ENCODE peak calls at places on chromosomes 3 and 15, in nine cellular contexts. P, W, O, F, C, D, N, R and I are unnamed samples.

GRCh38 chr15:41482070-41482469 is 11.6 kb upstream of the ITPKA start:
- DNase-seq in P (no peak), W (no peak), O (no peak), F (no peak), C (no peak), D (no peak), N (no peak), R (no peak), I (no peak)

GRCh38 chr3:189455796-189456195 is 175.4 kb upstream of the TP63 start:
- DNase-seq in P (no peak), W (no peak), O (no peak), F (no peak), C (no peak), D (no peak), N (no peak), R (no peak), I (no peak)

GRCh38 chr3:132352556-132353143 is 35.4 kb downstream of the ACP3 start:
- DNase-seq in P (peak), W (peak), O (no peak), F (peak), C (no peak), D (peak), N (peak), R (peak), I (peak)

GRCh38 chr15:48052871-48053383 is 67.9 kb upstream of the SLC24A5 start:
- DNase-seq in P (no peak), W (no peak), O (no peak), F (no peak), C (no peak), D (no peak), N (no peak), R (no peak), I (no peak)

GRCh38 chr15:75620043-75620775 is 5.3 kb downstream of the SNUPN start:
- DNase-seq in P (no peak), W (no peak), O (no peak), F (no peak), C (no peak), D (no peak), N (no peak), R (no peak), I (no peak)

GRCh38 chr3:187014417-187014864 is 84.1 kb downstream of the ST6GAL1 start:
- DNase-seq in P (no peak), W (no peak), O (no peak), F (no peak), C (no peak), D (no peak), N (no peak), R (no peak), I (no peak)

GRCh38 chr3:197926418-197926817 is 23.6 kb upstream of the RPL35A start:
- DNase-seq in P (peak), W (no peak), O (no peak), F (no peak), C (no peak), D (no peak), N (no peak), R (peak), I (no peak)

GRCh38 chr15:74541494-74542191 is 623 bp downstream of the ARID3B start:
- DNase-seq in P (peak), W (peak), O (peak), F (peak), C (peak), D (peak), N (peak), R (no peak), I (peak)

GRCh38 chr15:58588096-58588495 is 156.3 kb downstream of the LIPC start:
- DNase-seq in P (peak), W (no peak), O (no peak), F (no peak), C (no peak), D (no peak), N (no peak), R (no peak), I (no peak)

GRCh38 chr15:77724649-77725048 is 91.9 kb upstream of the LINGO1 start:
- DNase-seq in P (no peak), W (no peak), O (no peak), F (no peak), C (no peak), D (no peak), N (no peak), R (no peak), I (no peak)

GRCh38 chr3:72418856-72419255 is 429.4 kb downstream of the SHQ1 start:
- DNase-seq in P (peak), W (no peak), O (no peak), F (no peak), C (no peak), D (no peak), N (no peak), R (no peak), I (no peak)

GRCh38 chr3:107284570-107284969 is 92.7 kb upstream of the CCDC54 start:
- DNase-seq in P (no peak), W (no peak), O (no peak), F (no peak), C (no peak), D (no peak), N (no peak), R (no peak), I (no peak)

GRCh38 chr15:85282504-85283115 is 97.8 kb upstream of the AKAP13 start:
- DNase-seq in P (no peak), W (no peak), O (no peak), F (no peak), C (no peak), D (no peak), N (no peak), R (no peak), I (no peak)

GRCh38 chr3:124809039-124809438 is 78.1 kb downstream of the ITGB5 start:
- DNase-seq in P (no peak), W (no peak), O (no peak), F (no peak), C (no peak), D (no peak), N (no peak), R (no peak), I (no peak)

GRCh38 chr15:63160638-63161037 is 3.4 kb upstream of the RPS27L start:
- DNase-seq in P (no peak), W (no peak), O (no peak), F (no peak), C (no peak), D (no peak), N (no peak), R (no peak), I (no peak)

GRCh38 chr3:13070622-13071021 is 2.6 kb downstream of the IQSEC1 start:
- DNase-seq in P (no peak), W (no peak), O (no peak), F (no peak), C (no peak), D (no peak), N (no peak), R (no peak), I (no peak)

GRCh38 chr3:85835857-85836470 is 877.2 kb downstream of the CADM2 start:
- DNase-seq in P (no peak), W (no peak), O (no peak), F (no peak), C (no peak), D (no peak), N (no peak), R (no peak), I (no peak)

GRCh38 chr3:190458040-190458439 is 8.3 kb upstream of the TMEM207 start:
- DNase-seq in P (peak), W (no peak), O (no peak), F (no peak), C (no peak), D (no peak), N (no peak), R (no peak), I (no peak)

GRCh38 chr15:36161781-36162212 is 417.6 kb upstream of the CDIN1 start:
- DNase-seq in P (peak), W (no peak), O (no peak), F (no peak), C (no peak), D (no peak), N (no peak), R (no peak), I (no peak)

GRCh38 chr3:60095511-60095910 is 1045.7 kb upstream of the CFAP20DC start:
- DNase-seq in P (no peak), W (no peak), O (no peak), F (no peak), C (no peak), D (no peak), N (no peak), R (no peak), I (no peak)

GRCh38 chr15:70892002-70892911 is at the start of the genes LRRC49 and THAP10:
- DNase-seq in P (peak), W (no peak), O (peak), F (peak), C (peak), D (peak), N (peak), R (peak), I (no peak)

GRCh38 chr15:39629376-39629775 is 48.5 kb downstream of the THBS1 start:
- DNase-seq in P (no peak), W (peak), O (no peak), F (peak), C (no peak), D (peak), N (peak), R (no peak), I (peak)

GRCh38 chr3:83928903-83929302 is 1029.9 kb upstream of the CADM2 start:
- DNase-seq in P (no peak), W (no peak), O (no peak), F (no peak), C (no peak), D (no peak), N (no peak), R (no peak), I (no peak)

GRCh38 chr3:32685604-32686185 is 707 bp downstream of the CNOT10 start:
- DNase-seq in P (no peak), W (no peak), O (no peak), F (peak), C (no peak), D (no peak), N (no peak), R (no peak), I (no peak)

GRCh38 chr3:134018850-134019249 is 10.9 kb downstream of the SLCO2A1 start:
- DNase-seq in P (no peak), W (no peak), O (no peak), F (no peak), C (no peak), D (no peak), N (no peak), R (no peak), I (no peak)

GRCh38 chr3:195263193-195263924 is 7.6 kb downstream of the XXYLT1 start:
- DNase-seq in P (no peak), W (no peak), O (no peak), F (no peak), C (no peak), D (no peak), N (no peak), R (no peak), I (no peak)

GRCh38 chr15:53130943-53131342 is 340.8 kb upstream of the ONECUT1 start:
- DNase-seq in P (no peak), W (no peak), O (no peak), F (no peak), C (no peak), D (no peak), N (no peak), R (no peak), I (no peak)

GRCh38 chr3:118808743-118809142 is 225.9 kb downstream of the IGSF11 start:
- DNase-seq in P (peak), W (no peak), O (no peak), F (peak), C (no peak), D (no peak), N (no peak), R (no peak), I (no peak)

GRCh38 chr3:139199421-139200010 is 144.3 kb upstream of the MRPS22 start:
- DNase-seq in P (no peak), W (no peak), O (no peak), F (peak), C (no peak), D (no peak), N (no peak), R (no peak), I (no peak)

GRCh38 chr3:132225664-132226063 is 91.5 kb upstream of the ACP3 start:
- DNase-seq in P (no peak), W (no peak), O (no peak), F (no peak), C (no peak), D (no peak), N (no peak), R (no peak), I (no peak)

GRCh38 chr3:47420044-47420430 is 39.2 kb downstream of the PTPN23 start:
- DNase-seq in P (no peak), W (no peak), O (no peak), F (no peak), C (no peak), D (no peak), N (no peak), R (no peak), I (no peak)

GRCh38 chr3:145015243-145015642 is 1043.6 kb downstream of the DIPK2A start:
- DNase-seq in P (no peak), W (no peak), O (no peak), F (no peak), C (no peak), D (no peak), N (no peak), R (no peak), I (peak)

GRCh38 chr3:129058441-129059194 is 2.0 kb upstream of the GP9 start:
- DNase-seq in P (peak), W (peak), O (no peak), F (peak), C (no peak), D (no peak), N (peak), R (no peak), I (no peak)

GRCh38 chr3:134903840-134904239 is 108.8 kb downstream of the EPHB1 start:
- DNase-seq in P (no peak), W (no peak), O (no peak), F (no peak), C (no peak), D (no peak), N (no peak), R (no peak), I (no peak)

GRCh38 chr3:127820871-127821853 is 1.2 kb downstream of the MGLL start:
- DNase-seq in P (no peak), W (no peak), O (peak), F (peak), C (no peak), D (no peak), N (no peak), R (no peak), I (no peak)

GRCh38 chr3:127822166-127822835 is at the start of gene MGLL:
- DNase-seq in P (peak), W (no peak), O (peak), F (no peak), C (no peak), D (no peak), N (no peak), R (no peak), I (no peak)

GRCh38 chr3:127819086-127819485 is 3.2 kb downstream of the MGLL start:
- DNase-seq in P (no peak), W (no peak), O (no peak), F (no peak), C (no peak), D (no peak), N (no peak), R (no peak), I (no peak)

GRCh38 chr3:127819656-127820055 is 2.7 kb downstream of the MGLL start:
- DNase-seq in P (no peak), W (no peak), O (no peak), F (no peak), C (no peak), D (no peak), N (no peak), R (no peak), I (no peak)

GRCh38 chr3:127820221-127820870 is 2.0 kb downstream of the MGLL start:
- DNase-seq in P (peak), W (no peak), O (peak), F (peak), C (no peak), D (no peak), N (no peak), R (no peak), I (no peak)
- H3K4me3 ChIP-seq in P (no peak), W (no peak), O (peak), F (peak), C (peak), D (no peak), N (no peak), R (no peak), I (no peak)

GRCh38 chr3:31544634-31545033 is 11.9 kb downstream of the STT3B start:
- DNase-seq in P (no peak), W (no peak), O (peak), F (no peak), C (no peak), D (no peak), N (no peak), R (no peak), I (no peak)
- H3K4me3 ChIP-seq in P (no peak), W (no peak), O (peak), F (no peak), C (no peak), D (no peak), N (no peak), R (no peak), I (no peak)

GRCh38 chr15:60392601-60392985 is 5.2 kb downstream of the ANXA2 start:
- DNase-seq in P (peak), W (no peak), O (no peak), F (peak), C (no peak), D (peak), N (peak), R (no peak), I (no peak)

GRCh38 chr15:60390931-60391501 is 6.8 kb downstream of the ANXA2 start:
- DNase-seq in P (peak), W (no peak), O (no peak), F (no peak), C (peak), D (no peak), N (no peak), R (no peak), I (no peak)

GRCh38 chr15:60392986-60393811 is 4.6 kb downstream of the ANXA2 start:
- DNase-seq in P (no peak), W (no peak), O (no peak), F (no peak), C (peak), D (no peak), N (no peak), R (no peak), I (no peak)

GRCh38 chr15:60390231-60390630 is 7.6 kb downstream of the ANXA2 start:
- DNase-seq in P (no peak), W (no peak), O (no peak), F (no peak), C (no peak), D (no peak), N (no peak), R (no peak), I (no peak)

DNA sequence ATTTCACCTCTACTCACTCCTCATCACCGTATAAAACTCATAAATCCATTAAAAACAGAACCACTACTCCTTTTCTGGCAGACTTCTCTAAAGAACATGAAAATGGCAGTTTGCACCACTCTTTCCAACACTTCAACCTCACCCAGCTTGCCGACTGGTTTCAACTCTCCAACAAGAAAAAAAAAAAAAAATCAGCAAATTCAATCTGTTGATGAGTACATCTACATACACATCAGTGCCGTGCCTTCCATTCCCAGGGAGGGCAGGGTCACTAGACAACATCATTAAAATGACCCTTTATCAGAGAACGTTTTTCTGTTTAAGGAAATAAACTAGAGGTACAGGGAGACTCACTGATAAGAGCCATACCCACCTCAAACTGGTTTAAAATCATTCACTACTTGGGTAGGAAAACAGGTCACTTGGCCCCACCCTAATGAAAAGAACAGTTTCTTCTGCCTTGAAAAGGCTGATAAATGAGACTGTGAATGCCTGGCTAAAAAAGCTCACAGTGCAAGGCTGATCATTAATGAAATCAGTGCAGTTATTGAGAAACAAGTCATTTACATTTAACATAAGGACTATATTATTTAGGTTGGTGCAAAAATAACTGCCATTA is 6.0 kb downstream of the ANXA2 start:
- DNase-seq in P (no peak), W (no peak), O (no peak), F (no peak), C (no peak), D (no peak), N (no peak), R (no peak), I (no peak)
- H3K4me3 ChIP-seq in P (no peak), W (no peak), O (no peak), F (no peak), C (peak), D (peak), N (no peak), R (no peak), I (no peak)

GRCh38 chr3:127915115-127915936 is at the start of gene KBTBD12:
- DNase-seq in P (peak), W (no peak), O (peak), F (no peak), C (no peak), D (no peak), N (no peak), R (no peak), I (no peak)
- H3K4me3 ChIP-seq in P (peak), W (no peak), O (peak), F (peak), C (peak), D (no peak), N (no peak), R (peak), I (no peak)

DNA sequence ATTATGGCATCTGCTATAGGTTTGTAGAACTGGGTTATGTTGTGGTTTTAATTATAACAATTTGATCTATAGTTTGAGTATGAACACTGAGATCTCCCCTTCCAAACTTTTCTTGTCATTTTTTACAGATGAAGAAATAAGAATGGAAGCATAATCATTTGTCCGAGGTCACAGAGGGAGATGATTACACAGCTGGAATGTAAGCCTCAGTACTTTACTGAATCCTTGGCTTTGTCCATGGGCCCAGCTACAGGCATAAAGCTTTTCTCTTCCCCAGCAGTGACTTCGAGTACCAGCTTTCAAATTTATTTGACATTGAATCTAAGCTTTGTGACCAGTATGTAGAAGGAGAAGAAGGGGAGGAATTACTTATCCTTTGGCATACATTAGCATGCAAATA is 80.8 kb upstream of the DCBLD2 start:
- DNase-seq in P (no peak), W (no peak), O (no peak), F (no peak), C (no peak), D (no peak), N (no peak), R (no peak), I (no peak)
- H3K4me3 ChIP-seq in P (no peak), W (no peak), O (no peak), F (no peak), C (no peak), D (no peak), N (no peak), R (no peak), I (no peak)

DNA sequence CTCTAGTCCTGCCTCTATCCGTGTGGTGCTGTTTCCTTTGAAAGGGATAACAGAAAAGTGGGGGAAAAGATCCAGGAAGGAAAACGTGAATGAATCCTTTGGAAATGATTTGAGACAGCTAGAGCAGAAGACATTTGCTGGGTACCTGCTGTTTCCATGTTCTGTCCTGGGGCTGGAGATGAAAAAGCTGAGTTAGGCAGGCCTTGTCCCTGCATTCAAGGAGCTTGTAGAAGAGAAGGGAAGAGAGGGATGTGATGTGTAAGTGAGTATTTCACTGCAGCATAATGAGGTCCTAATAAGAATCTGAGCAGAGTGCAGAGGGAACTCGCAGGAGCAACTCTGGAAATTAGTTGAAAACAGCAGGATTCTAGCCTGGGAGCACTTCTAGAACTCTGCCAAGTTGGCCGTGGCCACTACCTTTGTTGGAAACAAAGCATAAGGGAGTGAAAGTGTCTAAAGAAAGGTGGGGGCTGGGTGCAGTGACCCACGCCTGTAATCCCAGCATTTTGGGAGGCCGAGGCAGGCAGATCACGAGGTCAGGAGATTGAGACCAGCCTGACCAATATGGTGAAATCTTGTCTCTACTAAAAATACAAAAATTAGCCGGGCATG is 13.8 kb upstream of the SEMA4B start:
- DNase-seq in P (no peak), W (no peak), O (no peak), F (no peak), C (no peak), D (no peak), N (no peak), R (no peak), I (no peak)
- H3K4me3 ChIP-seq in P (no peak), W (no peak), O (no peak), F (no peak), C (no peak), D (no peak), N (no peak), R (no peak), I (no peak)